ENCODE peak calls at places on chromosomes 7 and 10, in six cellular contexts. I is AG08395, S is MCF 10A, E is GM23248, Z is NCI-H2171, P is prostate gland. A is an unnamed sample.

GRCh38 chr10:115355162-115355760 is 262.1 kb downstream of the ATRNL1 start:
- DNase-seq in I (peak), S (peak), P (peak), Z (peak), E (peak), A (no peak)

GRCh38 chr10:72334196-72334831 is 20.4 kb downstream of the DNAJB12 start:
- DNase-seq in Z (peak), I (no peak), P (no peak), S (peak), E (no peak), A (no peak)

GRCh38 chr7:101804642-101805401 is 12.6 kb upstream of the CUX1 start:
- DNase-seq in S (peak), I (no peak), Z (no peak), P (no peak), E (peak), A (no peak)

GRCh38 chr7:28853150-28853549 is 105.0 kb downstream of the TRIL start:
- DNase-seq in Z (no peak), P (no peak), E (peak), S (no peak), I (no peak), A (no peak)

GRCh38 chr7:143384741-143385631 is 3.8 kb downstream of the ZYX start:
- DNase-seq in Z (no peak), I (no peak), S (no peak), P (no peak), E (peak), A (no peak)

GRCh38 chr10:97608991-97609561 is 19.6 kb downstream of the C10orf62 start:
- DNase-seq in E (no peak), I (no peak), P (no peak), Z (no peak), S (peak), A (no peak)

GRCh38 chr10:80161321-80162084 is 29.0 kb downstream of the PLAC9 start:
- DNase-seq in S (no peak), Z (no peak), I (no peak), P (no peak), E (peak), A (no peak)

GRCh38 chr10:43689007-43689491 is 40.4 kb upstream of the ZNF32 start:
- DNase-seq in S (no peak), P (no peak), Z (no peak), I (no peak), E (no peak), A (no peak)

GRCh38 chr10:93718937-93719725 is 16.7 kb upstream of the FRA10AC1 start:
- DNase-seq in E (no peak), P (no peak), I (no peak), S (no peak), Z (no peak), A (no peak)

GRCh38 chr7:74194686-74195085 is 15.1 kb upstream of the LAT2 start:
- DNase-seq in P (no peak), I (no peak), Z (no peak), S (no peak), E (no peak), A (no peak)

GRCh38 chr10:64430690-64431323 is 909.6 kb downstream of the REEP3 start:
- DNase-seq in E (no peak), P (no peak), S (peak), Z (peak), I (no peak), A (no peak)

GRCh38 chr10:74799840-74800239 is 26.6 kb upstream of the KAT6B start:
- DNase-seq in P (peak), S (peak), Z (no peak), E (peak), I (no peak), A (no peak)

GRCh38 chr7:130990178-130990832 is 256.3 kb upstream of the KLF14 start:
- DNase-seq in S (no peak), E (no peak), P (peak), I (no peak), Z (no peak), A (no peak)

GRCh38 chr10:86655173-86655540 is 810 bp downstream of the OPN4 start:
- DNase-seq in I (no peak), E (no peak), S (no peak), P (no peak), Z (no peak), A (no peak)